ENCODE peak calls at places on chromosomes 5 and 9, in ten cellular contexts. T is H54, A is heart left ventricle, K is body of pancreas, W is A549, N is HepG2, I is ovary, O is tibial nerve, Q is suprapubic skin, U is sigmoid colon. M is an unnamed sample.
A peak's percentile ranks its signal among the peaks of the same experiment; 100 is the strongest.

GRCh38 chr5:81789033-81789432 is 38.1 kb upstream of the SSBP2 start:
- DNase-seq in T (no peak), A (no peak), K (no peak), W (no peak), N (no peak), I (no peak), O (no peak), Q (no peak), U (no peak), M (peak; percentile 7)

GRCh38 chr9:93592389-93593021 is 16.1 kb downstream of the PHF2 start:
- DNase-seq in T (no peak), A (no peak), K (no peak), W (peak; percentile 37), N (peak; percentile 58), I (no peak), O (no peak), Q (peak; percentile 46), U (no peak), M (peak; percentile 25)

GRCh38 chr5:60546157-60546556 is 153.8 kb downstream of the DEPDC1B start:
- DNase-seq in T (no peak), A (no peak), K (no peak), W (no peak), N (no peak), I (no peak), O (no peak), Q (no peak), U (peak; percentile 77), M (no peak)

GRCh38 chr5:19855453-19855852 is 132.5 kb downstream of the CDH18 start:
- DNase-seq in T (no peak), A (no peak), K (peak; percentile 35), W (no peak), N (no peak), I (no peak), O (no peak), Q (no peak), U (no peak), M (no peak)

GRCh38 chr9:130405657-130406257 is 39.0 kb upstream of the ASS1 start:
- DNase-seq in T (no peak), A (no peak), K (no peak), W (no peak), N (no peak), I (no peak), O (no peak), Q (no peak), U (no peak), M (no peak)

GRCh38 chr5:80154749-80155148 is 101.1 kb downstream of the SERINC5 start:
- DNase-seq in T (no peak), A (no peak), K (no peak), W (no peak), N (no peak), I (no peak), O (no peak), Q (no peak), U (no peak), M (no peak)

GRCh38 chr9:5920860-5921328 is 30.2 kb downstream of the MLANA start:
- DNase-seq in T (no peak), A (no peak), K (no peak), W (no peak), N (no peak), I (no peak), O (no peak), Q (no peak), U (no peak), M (no peak)

GRCh38 chr5:154603011-154603410 is 125.0 kb upstream of the HAND1 start:
- DNase-seq in T (no peak), A (no peak), K (no peak), W (no peak), N (no peak), I (no peak), O (no peak), Q (no peak), U (no peak), M (no peak)

GRCh38 chr5:62790348-62790747 is 211.7 kb downstream of the LRRC70 start:
- DNase-seq in T (no peak), A (no peak), K (no peak), W (no peak), N (peak; percentile 33), I (peak; percentile 65), O (no peak), Q (no peak), U (no peak), M (no peak)

GRCh38 chr5:98635631-98636030 is 137.8 kb upstream of the RGMB start:
- DNase-seq in T (no peak), A (no peak), K (no peak), W (peak; percentile 14), N (no peak), I (no peak), O (no peak), Q (no peak), U (no peak), M (no peak)

GRCh38 chr9:107213561-107214028 is 69.5 kb upstream of the RAD23B start:
- DNase-seq in T (peak; percentile 86), A (no peak), K (no peak), W (peak; percentile 83), N (peak; percentile 78), I (no peak), O (no peak), Q (no peak), U (no peak), M (no peak)

DNA sequence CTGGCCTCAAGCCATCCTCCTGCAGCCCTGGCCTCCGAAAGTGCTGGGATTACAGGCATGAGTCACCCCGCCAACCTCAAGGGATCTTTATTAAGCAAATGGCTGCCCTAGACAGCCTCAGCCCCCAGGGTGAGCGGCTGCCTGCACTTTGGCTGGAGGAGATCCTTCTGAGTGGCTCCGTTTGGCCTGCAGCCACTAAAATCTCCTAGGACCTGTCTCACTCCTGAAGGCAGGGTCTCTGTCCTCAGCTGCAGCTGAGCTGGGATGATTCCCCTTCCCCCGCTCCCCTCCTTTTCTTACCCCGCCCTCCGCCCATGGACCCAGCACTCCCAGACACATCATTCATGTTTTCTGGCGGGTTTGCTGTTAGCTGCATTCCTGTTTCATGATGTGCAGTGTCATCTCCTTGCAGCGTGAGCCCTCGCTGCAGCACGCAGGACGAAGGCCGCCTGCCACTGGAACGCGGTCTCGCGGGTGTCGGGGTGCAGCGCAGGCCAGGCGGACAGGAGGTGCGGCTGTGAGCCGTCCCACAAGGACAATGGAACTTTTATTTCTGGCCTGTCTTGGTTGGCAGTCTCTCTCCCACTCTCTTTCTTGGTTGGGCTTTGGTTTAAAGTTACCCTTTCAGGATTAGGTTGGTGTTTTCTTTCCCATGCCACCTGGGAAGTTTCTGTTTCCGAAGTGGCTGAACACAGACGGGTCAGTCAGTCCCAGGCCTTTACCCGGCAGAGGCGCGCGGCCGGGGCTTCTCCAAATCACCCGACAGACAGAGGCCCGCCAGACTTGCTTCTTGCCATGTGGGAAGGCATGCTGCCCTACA is 137.1 kb downstream of the FOXD1 start:
- DNase-seq in T (peak; percentile 77), A (peak; percentile 66), K (no peak), W (peak; percentile 23), N (no peak), I (no peak), O (peak; percentile 49), Q (no peak), U (no peak), M (no peak)
- TF ChIP-seq POLR2A in T (peak; percentile 66), A (no peak), K (no peak), W (no peak), N (no peak), I (no peak), O (no peak), Q (no peak), U (no peak), M (no peak)

GRCh38 chr9:136674786-136675349 is 12.2 kb downstream of the EGFL7 start:
- DNase-seq in T (no peak), A (peak; percentile 69), K (peak; percentile 84), W (no peak), N (peak; percentile 82), I (no peak), O (no peak), Q (no peak), U (no peak), M (no peak)
- TF ChIP-seq POLR2A in T (no peak), A (no peak), K (no peak), W (no peak), N (no peak), I (no peak), O (no peak), Q (no peak), U (no peak), M (no peak)

GRCh38 chr9:127223810-127224177 is 40.8 kb upstream of the GARNL3 start:
- DNase-seq in T (no peak), A (no peak), K (peak; percentile 33), W (no peak), N (no peak), I (peak; percentile 39), O (no peak), Q (no peak), U (no peak), M (no peak)

GRCh38 chr9:127223266-127223665 is 41.3 kb upstream of the GARNL3 start:
- DNase-seq in T (no peak), A (no peak), K (no peak), W (no peak), N (no peak), I (no peak), O (no peak), Q (no peak), U (no peak), M (no peak)

GRCh38 chr9:127224883-127225739 is 39.5 kb upstream of the GARNL3 start:
- DNase-seq in T (peak; percentile 100), A (peak; percentile 97), K (peak; percentile 97), W (peak; percentile 90), N (peak; percentile 74), I (peak; percentile 98), O (peak; percentile 99), Q (peak; percentile 99), U (peak; percentile 99), M (peak; percentile 88)

GRCh38 chr9:127225747-127226646 is 38.6 kb upstream of the GARNL3 start:
- DNase-seq in T (peak; percentile 90), A (no peak), K (no peak), W (no peak), N (no peak), I (peak; percentile 35), O (no peak), Q (no peak), U (no peak), M (no peak)

DNA sequence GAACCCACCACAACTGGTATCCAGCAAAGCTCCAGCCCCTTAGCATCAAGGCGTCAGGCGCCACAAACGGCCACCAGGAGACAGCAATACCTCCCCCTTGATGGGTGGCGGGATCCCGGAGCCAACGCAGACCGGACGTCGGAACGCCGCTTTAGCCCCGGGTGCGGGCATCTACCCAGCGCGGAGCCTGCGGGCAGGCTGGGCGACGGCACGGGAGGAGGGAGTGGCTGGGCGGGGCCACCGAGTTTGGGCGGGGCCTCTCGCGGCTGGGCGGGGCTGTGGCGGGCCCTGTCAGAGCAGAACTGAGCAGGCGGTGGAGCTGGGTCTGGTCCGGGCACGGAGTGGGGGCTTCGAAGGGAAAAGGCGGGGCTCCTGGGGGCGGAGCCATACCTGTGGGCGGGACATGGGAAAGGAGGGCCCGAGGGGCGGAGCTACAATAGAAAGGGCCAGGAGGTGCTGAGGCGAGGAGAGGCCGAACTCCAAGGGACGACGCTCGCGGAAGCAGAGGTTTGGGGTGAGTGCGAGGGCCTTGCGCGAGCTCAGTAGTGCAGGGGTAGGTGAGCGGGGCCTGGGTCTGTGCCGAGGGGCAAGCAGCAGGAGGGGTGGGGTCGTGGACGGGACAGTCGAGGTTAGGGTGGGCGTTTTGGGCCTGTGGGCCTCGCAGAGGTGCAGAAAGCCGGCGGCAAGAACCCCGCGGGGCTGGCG is 40.2 kb upstream of the GARNL3 start:
- DNase-seq in T (peak; percentile 89), A (peak; percentile 96), K (peak; percentile 91), W (peak; percentile 91), N (peak; percentile 85), I (peak; percentile 97), O (peak; percentile 83), Q (peak; percentile 96), U (peak; percentile 97), M (peak; percentile 79)
- TF ChIP-seq POLR2A in T (no peak), A (no peak), K (peak; percentile 65), W (no peak), N (peak; percentile 35), I (peak; percentile 30), O (peak; percentile 50), Q (no peak), U (no peak), M (no peak)

GRCh38 chr5:2894347-2895135 is 143.1 kb upstream of the IRX2 start:
- DNase-seq in T (no peak), A (no peak), K (no peak), W (no peak), N (no peak), I (no peak), O (no peak), Q (no peak), U (no peak), M (no peak)
- TF ChIP-seq POLR2A in T (no peak), A (no peak), K (no peak), W (no peak), N (no peak), I (no peak), O (no peak), Q (no peak), U (no peak), M (no peak)